ENCODE peak calls at places on chromosome 7, in six cellular contexts. Z is GM12891, C is HepG2, F is K562, E is H1, Y is GM12878. D is an unnamed sample.

GRCh38 chr7:24024689-24025088 is 259.3 kb upstream of the NPY start:
- DNase-seq in C (no peak), E (no peak), Y (no peak), F (no peak), Z (no peak), D (no peak)

GRCh38 chr7:130494480-130494879 is 2.6 kb downstream of the MEST start:
- DNase-seq in E (no peak), C (no peak), Y (no peak), F (no peak), Z (no peak), D (no peak)

GRCh38 chr7:127566242-127566641 is 19.2 kb downstream of the GCC1 start:
- DNase-seq in F (no peak), E (no peak), Y (no peak), Z (no peak), C (no peak), D (no peak)

GRCh38 chr7:157431173-157431950 is 94.6 kb downstream of the DNAJB6 start:
- DNase-seq in C (no peak), Y (no peak), Z (no peak), E (peak), F (no peak), D (no peak)

GRCh38 chr7:76069238-76069638 is 21.3 kb downstream of the MDH2 start:
- DNase-seq in Z (no peak), C (no peak), Y (no peak), F (peak), E (no peak), D (no peak)

GRCh38 chr7:76086070-76086469 is 38.2 kb downstream of the MDH2 start:
- DNase-seq in F (no peak), C (no peak), E (no peak), Y (no peak), Z (no peak), D (no peak)

GRCh38 chr7:89666436-89666835 is 487.8 kb upstream of the STEAP1 start:
- DNase-seq in C (no peak), Z (no peak), F (no peak), E (no peak), Y (no peak), D (no peak)

GRCh38 chr7:41702635-41703371 is at the start of gene INHBA:
- DNase-seq in E (no peak), Z (no peak), Y (no peak), C (no peak), F (no peak), D (no peak)

GRCh38 chr7:139650429-139651100 is 127.1 kb downstream of the CLEC2L start:
- DNase-seq in C (no peak), E (no peak), F (no peak), Y (no peak), Z (no peak), D (no peak)

GRCh38 chr7:130941322-130942210 is 207.6 kb upstream of the KLF14 start:
- DNase-seq in Y (no peak), Z (no peak), C (peak), E (no peak), F (peak), D (no peak)

GRCh38 chr7:50418526-50418925 is 31.6 kb downstream of the FIGNL1 start:
- DNase-seq in E (no peak), Z (no peak), F (no peak), Y (no peak), C (no peak), D (no peak)

GRCh38 chr7:5282464-5283316 is at the start of gene SLC29A4:
- DNase-seq in F (peak), Y (no peak), C (no peak), Z (no peak), E (no peak), D (no peak)

GRCh38 chr7:87139514-87139913 is 12.7 kb upstream of the DMTF1 start:
- DNase-seq in C (no peak), Z (no peak), E (no peak), F (no peak), Y (no peak), D (no peak)

GRCh38 chr7:129493555-129493954 is 8.8 kb upstream of the SMKR1 start:
- DNase-seq in C (no peak), Z (no peak), E (no peak), F (no peak), Y (no peak), D (no peak)

GRCh38 chr7:24939406-24939805 is 40.6 kb downstream of the OSBPL3 start:
- DNase-seq in F (no peak), E (no peak), Z (no peak), Y (no peak), C (no peak), D (no peak)

GRCh38 chr7:148287538-148287937 is 303.0 kb upstream of the C7orf33 start:
- DNase-seq in C (no peak), Y (no peak), Z (no peak), F (no peak), E (no peak), D (no peak)

DNA sequence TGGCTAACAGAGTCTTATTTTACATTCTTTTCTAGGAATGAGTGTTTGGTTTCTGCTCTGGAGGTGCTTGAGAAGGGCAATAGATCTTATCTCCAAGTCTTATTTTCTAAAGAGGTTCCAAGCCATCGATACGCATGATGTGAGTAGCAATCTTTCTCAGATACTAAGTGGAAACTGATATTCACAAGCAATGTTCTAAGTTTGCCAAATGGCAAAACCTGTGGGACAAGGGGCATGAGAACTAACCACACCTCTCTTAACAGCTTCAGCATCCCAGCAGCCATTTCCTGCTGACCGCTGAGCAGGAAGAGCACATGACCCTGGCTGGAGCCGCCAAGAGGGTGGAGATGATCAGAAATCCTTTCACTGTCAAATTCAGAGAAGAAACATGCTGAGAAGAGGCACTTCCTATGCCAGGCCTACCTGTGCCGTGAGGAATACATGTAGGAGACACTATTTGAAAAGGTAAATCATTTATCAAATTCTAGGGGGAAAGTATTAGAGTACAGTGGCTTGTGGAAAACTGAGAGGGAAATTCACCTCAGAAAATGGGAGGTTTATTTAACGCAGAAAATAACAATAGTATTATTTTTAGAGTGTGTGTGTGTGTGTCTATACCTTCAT is 35.2 kb downstream of the CCDC71L start:
- DNase-seq in Y (no peak), Z (no peak), C (no peak), E (no peak), F (no peak), D (no peak)
- TF ChIP-seq POLR2A in Y (no peak), Z (no peak), C (no peak), E (no peak), F (no peak), D (no peak)

GRCh38 chr7:136868496-136869005 is at the start of gene CHRM2:
- DNase-seq in Y (no peak), Z (no peak), F (no peak), C (no peak), E (peak), D (no peak)
- TF ChIP-seq POLR2AphosphoS5 in Y (no peak), Z (no peak), F (no peak), C (no peak), E (no peak), D (no peak)

DNA sequence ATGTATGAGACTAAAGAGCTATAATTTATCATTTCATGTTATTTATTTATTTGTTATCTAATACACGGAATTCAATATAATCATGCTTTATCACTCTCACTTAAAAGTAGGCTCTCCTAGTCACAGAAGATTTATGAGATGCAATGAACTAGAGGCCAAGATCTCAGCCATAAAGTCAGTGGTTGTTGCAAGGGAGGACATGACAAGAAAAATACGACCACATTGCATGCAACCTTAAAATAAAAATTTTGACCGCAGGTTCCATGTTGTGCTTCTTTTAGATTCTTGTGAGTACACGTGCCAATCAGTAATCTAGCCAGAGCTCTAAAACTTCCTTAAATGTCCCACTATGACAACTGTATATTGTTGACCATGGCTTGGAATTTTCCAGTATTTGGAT is 75.9 kb upstream of the SP8 start:
- DNase-seq in E (no peak), F (no peak), Z (no peak), C (no peak), Y (no peak), D (no peak)
- TF ChIP-seq TAF1 in E (no peak), F (no peak), Z (no peak), C (no peak), Y (no peak), D (no peak)

GRCh38 chr7:99694201-99694911 is 14.6 kb upstream of the CYP3A5 start:
- DNase-seq in F (peak), C (peak), E (no peak), Z (no peak), Y (no peak), D (no peak)
- TF ChIP-seq POLR2A in F (no peak), C (peak), E (no peak), Z (no peak), Y (no peak), D (no peak)

GRCh38 chr7:66528652-66529051 is 100.0 kb upstream of the KCTD7 start:
- DNase-seq in Z (no peak), C (no peak), F (no peak), E (no peak), Y (no peak), D (no peak)

GRCh38 chr7:66521675-66522074 is 107.0 kb upstream of the KCTD7 start:
- DNase-seq in E (no peak), Y (no peak), Z (no peak), C (no peak), F (no peak), D (no peak)

GRCh38 chr7:66523409-66523808 is 105.3 kb upstream of the KCTD7 start:
- DNase-seq in F (no peak), C (no peak), Y (no peak), E (no peak), Z (no peak), D (no peak)

GRCh38 chr7:66522518-66522917 is 106.2 kb upstream of the KCTD7 start:
- DNase-seq in Z (no peak), E (no peak), C (no peak), F (no peak), Y (no peak), D (no peak)

DNA sequence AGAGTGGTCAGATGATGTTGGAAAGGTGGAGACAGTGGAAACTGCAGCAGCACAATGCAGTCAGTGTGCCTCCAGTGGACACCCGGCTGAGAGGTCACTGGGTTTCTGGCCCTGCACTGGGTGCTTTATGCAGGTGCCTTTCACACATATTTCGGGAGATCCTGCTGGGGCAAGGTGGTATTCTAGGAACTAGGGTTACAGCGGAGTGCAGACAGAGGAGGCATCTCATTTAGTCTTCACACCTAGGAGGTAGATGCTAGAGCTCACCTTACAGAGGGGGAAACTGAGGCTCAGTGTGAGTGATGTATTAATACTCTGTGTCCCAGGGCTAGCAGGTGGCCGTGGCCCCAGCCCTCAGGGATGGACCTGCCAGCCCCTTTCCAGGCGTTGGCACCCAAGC is 103.9 kb upstream of the KCTD7 start:
- DNase-seq in Y (no peak), Z (no peak), F (no peak), C (no peak), E (no peak), D (no peak)
- TF ChIP-seq POLR2AphosphoS5 in Y (no peak), Z (no peak), F (no peak), C (no peak), E (no peak), D (no peak)

GRCh38 chr7:158443688-158444483 is 143.7 kb downstream of the PTPRN2 start:
- DNase-seq in F (no peak), Y (no peak), Z (no peak), E (no peak), C (no peak), D (no peak)
- TF ChIP-seq TAF1 in F (no peak), Y (no peak), Z (no peak), E (no peak), C (no peak), D (no peak)

GRCh38 chr7:44580945-44581344 is 1.1 kb downstream of the TMED4 start:
- DNase-seq in E (no peak), C (no peak), Y (no peak), Z (no peak), F (no peak), D (no peak)
- TF ChIP-seq POLR2A in E (no peak), C (no peak), Y (no peak), Z (no peak), F (no peak), D (no peak)

DNA sequence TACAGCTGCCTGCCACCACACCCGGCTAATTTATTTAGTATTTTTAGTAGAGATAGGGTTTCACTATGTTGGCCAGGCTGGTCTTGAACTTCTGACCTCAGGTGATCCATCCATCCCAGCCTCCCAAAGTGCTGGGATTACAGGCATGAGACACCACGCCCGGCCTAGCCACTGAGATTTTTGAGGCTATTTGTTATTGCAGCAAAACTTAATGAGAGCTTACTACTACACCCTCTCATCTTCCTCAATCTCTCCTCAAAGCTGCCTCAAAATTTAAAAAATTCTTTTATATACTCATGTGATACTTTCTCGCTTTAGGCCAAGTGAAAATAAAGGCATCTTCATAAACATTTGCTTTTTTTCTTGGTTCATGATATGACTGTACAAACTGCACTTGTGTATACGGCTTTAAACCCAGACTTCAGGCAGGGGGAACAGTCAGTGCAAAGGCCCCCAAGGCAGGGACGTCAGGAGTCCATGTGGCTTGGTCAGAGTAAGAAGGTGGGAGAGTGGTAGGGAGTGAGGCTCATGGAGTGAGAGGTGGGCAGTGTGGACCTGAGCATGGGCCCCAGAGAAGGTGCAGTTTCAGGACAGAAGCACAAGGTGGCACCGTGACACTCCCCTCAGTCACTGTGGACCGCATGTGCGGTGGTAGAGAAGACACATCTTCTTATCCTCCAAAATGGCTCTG is 55.5 kb downstream of the SYPL1 start:
- DNase-seq in Y (no peak), E (peak), F (peak), C (peak), Z (peak), D (peak)
- TF ChIP-seq POLR2AphosphoS5 in Y (no peak), E (no peak), F (no peak), C (no peak), Z (no peak), D (no peak)

D was measured in GM12892.